ENCODE peak calls at places on chromosome 11, in ten cellular contexts. N is breast epithelium; B is upper lobe of right lung; H is OCI-LY7; T is lower leg skin; L is effector memory CD4-positive, alpha-beta T cell; W is GM12865; J is coronary artery; C is fibroblast of lung; R is IMR-90. P is an unnamed sample.

GRCh38 chr11:67354314-67355022 is 1.1 kb upstream of the POLD4 start:
- DNase-seq in N (no peak), J (peak; percentile 97), H (no peak), T (peak; percentile 90), R (peak; percentile 98), L (no peak), W (no peak), B (no peak), C (peak; percentile 96), P (no peak)

GRCh38 chr11:6216501-6216900 is 11.1 kb downstream of the C11orf42 start:
- DNase-seq in N (no peak), W (no peak), C (no peak), J (no peak), R (no peak), H (no peak), B (no peak), L (no peak), T (no peak), P (no peak)

GRCh38 chr11:130139401-130139800 is 20.2 kb upstream of the ST14 start:
- DNase-seq in B (no peak), H (no peak), C (no peak), R (no peak), W (no peak), L (no peak), T (no peak), N (no peak), J (no peak), P (no peak)

GRCh38 chr11:84855846-84856245 is 771.3 kb downstream of the DLG2 start:
- DNase-seq in R (peak; percentile 47), H (no peak), J (no peak), W (no peak), C (peak; percentile 17), N (no peak), L (no peak), B (no peak), T (no peak), P (no peak)

GRCh38 chr11:59053387-59053786 is 32.7 kb upstream of the GLYATL1B start:
- DNase-seq in J (no peak), N (no peak), L (peak; percentile 43), W (peak; percentile 84), T (peak; percentile 91), C (peak; percentile 53), H (peak; percentile 76), R (peak; percentile 49), B (peak; percentile 81), P (peak; percentile 63)

GRCh38 chr11:129368889-129369672 is 6.6 kb upstream of the BARX2 start:
- DNase-seq in T (no peak), R (no peak), B (no peak), W (no peak), J (no peak), H (no peak), L (no peak), N (no peak), C (no peak), P (no peak)

GRCh38 chr11:22807855-22808558 is 21.6 kb downstream of the SVIP start:
- DNase-seq in C (no peak), J (no peak), L (no peak), W (peak; percentile 28), R (peak; percentile 60), B (no peak), H (peak; percentile 55), T (no peak), N (no peak), P (no peak)

GRCh38 chr11:46668480-46669085 is 31.8 kb downstream of the ARHGAP1 start:
- DNase-seq in H (no peak), L (no peak), J (no peak), B (peak; percentile 21), C (no peak), N (no peak), R (no peak), W (no peak), T (peak; percentile 75), P (no peak)

GRCh38 chr11:76695767-76696166 is 25.2 kb upstream of the LRRC32 start:
- DNase-seq in N (no peak), L (no peak), J (no peak), H (no peak), T (no peak), W (no peak), R (no peak), B (no peak), C (no peak), P (no peak)
- H3K4me3 ChIP-seq in N (no peak overlapping the region), L (no peak overlapping the region), J (no peak overlapping the region), H (no peak overlapping the region), T (no peak overlapping the region), W (no peak overlapping the region), R (no peak overlapping the region), B (no peak overlapping the region), C (no peak overlapping the region), P (no peak overlapping the region)

DNA sequence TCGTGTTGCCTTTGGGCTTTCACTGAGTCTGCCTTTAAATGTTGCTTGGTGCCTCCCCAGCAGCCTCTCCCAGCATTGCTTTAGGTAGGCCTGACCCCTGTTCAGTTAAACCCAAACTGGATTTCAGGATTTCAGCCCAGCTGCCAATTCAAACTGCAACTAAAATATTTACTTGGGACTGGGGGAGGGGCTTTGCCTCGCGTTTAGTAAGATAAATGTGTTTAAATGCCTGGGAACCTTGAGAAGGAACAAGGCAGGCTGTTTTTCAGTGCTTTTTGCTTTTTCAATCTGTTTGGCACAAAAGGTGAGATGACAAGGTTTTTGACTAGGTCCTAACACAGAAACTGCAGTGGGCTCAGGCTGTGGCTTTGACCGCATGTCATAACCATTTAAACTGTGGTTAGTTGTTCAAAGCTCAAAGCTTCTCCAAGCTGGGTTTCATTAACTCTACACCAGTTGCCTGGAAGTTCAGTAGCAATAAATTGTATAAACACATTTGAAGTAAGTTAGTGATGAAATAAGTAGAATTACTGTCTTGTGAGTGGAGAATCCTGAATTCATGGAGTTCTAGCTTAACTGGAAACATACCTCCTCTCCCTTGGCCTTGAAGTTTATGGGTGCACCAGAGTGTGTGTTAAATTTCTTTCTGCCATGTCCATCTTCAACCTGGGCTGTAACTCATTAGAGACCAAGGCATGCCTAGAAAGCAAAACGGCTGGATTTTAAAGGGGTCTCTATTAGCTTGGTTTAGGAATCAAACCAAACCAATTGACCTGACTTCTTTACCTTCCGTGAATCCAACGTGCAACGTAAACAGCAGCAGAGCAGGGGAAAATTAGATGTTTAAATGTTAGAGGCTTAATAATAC is 3.6 kb downstream of the PKNOX2 start:
- DNase-seq in C (peak; percentile 89), H (no peak), T (peak; percentile 36), J (peak; percentile 43), L (no peak), B (no peak), N (no peak), R (peak; percentile 88), W (peak; percentile 45), P (peak; percentile 32)
- H3K4me3 ChIP-seq in C (no peak overlapping the region), H (no peak overlapping the region), T (no peak overlapping the region), J (peak overlapping the region; percentile 77), L (no peak overlapping the region), B (peak overlapping the region; percentile 67), N (no peak overlapping the region), R (no peak overlapping the region), W (no peak overlapping the region), P (no peak overlapping the region)

GRCh38 chr11:2929880-2930704 is 872 bp upstream of the PHLDA2 start:
- DNase-seq in T (no peak), W (peak; percentile 76), J (no peak), B (peak; percentile 82), R (peak; percentile 61), H (no peak), C (peak; percentile 63), N (no peak), L (no peak), P (no peak)
- H3K4me3 ChIP-seq in T (no peak overlapping the region), W (peak overlapping the region; percentile 55), J (peak overlapping the region; percentile 83), B (peak overlapping the region; percentile 64), R (peak overlapping the region; percentile 92), H (no peak overlapping the region), C (peak overlapping the region; percentile 34), N (peak overlapping the region; percentile 48), L (peak overlapping the region; percentile 56), P (no peak overlapping the region)

GRCh38 chr11:18650353-18650752 is 16.2 kb upstream of the SPTY2D1 start:
- DNase-seq in J (no peak), L (no peak), W (no peak), R (no peak), B (no peak), T (peak; percentile 4), C (no peak), N (no peak), H (no peak), P (no peak)

GRCh38 chr11:18650859-18651557 is 16.9 kb upstream of the SPTY2D1 start:
- DNase-seq in J (no peak), B (no peak), H (peak; percentile 60), R (peak; percentile 69), W (peak; percentile 88), N (no peak), L (peak; percentile 11), T (peak; percentile 76), C (peak; percentile 82), P (peak; percentile 87)
- H3K4me3 ChIP-seq in J (no peak overlapping the region), B (no peak overlapping the region), H (no peak overlapping the region), R (no peak overlapping the region), W (no peak overlapping the region), N (no peak overlapping the region), L (no peak overlapping the region), T (no peak overlapping the region), C (no peak overlapping the region), P (peak overlapping the region; percentile 56)

GRCh38 chr11:60841797-60842687 is at the start of gene CCDC86:
- DNase-seq in C (peak; percentile 97), L (peak; percentile 97), J (peak; percentile 98), B (peak; percentile 98), N (peak; percentile 96), R (peak; percentile 94), T (peak; percentile 100), W (peak; percentile 98), H (peak; percentile 93), P (peak; percentile 95)

GRCh38 chr11:60844870-60845221 is 2.9 kb downstream of the CCDC86 start:
- DNase-seq in N (no peak), R (no peak), C (no peak), H (no peak), W (no peak), J (no peak), B (no peak), T (no peak), L (no peak), P (no peak)

GRCh38 chr11:60845338-60845737 is 3.4 kb downstream of the CCDC86 start:
- DNase-seq in L (no peak), J (no peak), B (no peak), C (no peak), W (no peak), R (no peak), N (no peak), H (no peak), T (no peak), P (no peak)

GRCh38 chr11:60842688-60843605 is 1.0 kb downstream of the CCDC86 start:
- DNase-seq in N (no peak), R (no peak), H (no peak), W (no peak), J (no peak), T (no peak), L (no peak), B (no peak), C (no peak), P (no peak)

GRCh38 chr11:60844045-60844869 is 2.3 kb downstream of the CCDC86 start:
- DNase-seq in N (no peak), J (no peak), W (no peak), T (no peak), L (no peak), C (peak; percentile 40), H (no peak), R (peak; percentile 56), B (no peak), P (no peak)
- H3K4me3 ChIP-seq in N (peak overlapping the region; percentile 91), J (peak overlapping the region; percentile 73), W (peak overlapping the region; percentile 93), T (no peak overlapping the region), L (peak overlapping the region; percentile 80), C (peak overlapping the region; percentile 75), H (peak overlapping the region; percentile 81), R (no peak overlapping the region), B (peak overlapping the region; percentile 77), P (peak overlapping the region; percentile 94)

P was measured in Jurkat, Clone E6-1.